ENCODE peak calls at places on chromosome 15, in nine cellular contexts. C is progenitor cell of endocrine pancreas; T is bronchial epithelial cell; Y is CD4-positive, alpha-beta T cell; S is A549; H is fibroblast of pulmonary artery; G is astrocyte of the cerebellum; E is endothelial cell; P is heart right ventricle. A is an unnamed sample.

GRCh38 chr15:24068102-24068501 is 381.0 kb upstream of the NDN start:
- DNase-seq in S (no peak), P (no peak), T (no peak), Y (no peak), C (no peak), E (no peak), G (no peak), H (no peak), A (no peak)

GRCh38 chr15:60010467-60011257 is 6.6 kb downstream of the FOXB1 start:
- DNase-seq in Y (no peak), E (no peak), P (no peak), C (no peak), S (no peak), T (no peak), G (no peak), H (no peak), A (no peak)

GRCh38 chr15:43118829-43119228 is 13.0 kb upstream of the UBR1 start:
- DNase-seq in E (no peak), T (no peak), C (no peak), H (no peak), Y (no peak), P (no peak), S (no peak), G (no peak), A (no peak)

GRCh38 chr15:64749167-64749566 is 26.2 kb downstream of the RBPMS2 start:
- DNase-seq in H (peak; percentile 25), S (no peak), P (no peak), Y (no peak), C (no peak), G (no peak), T (peak; percentile 53), E (no peak), A (no peak)

GRCh38 chr15:62691008-62691407 is 351.5 kb upstream of the TPM1 start:
- DNase-seq in C (no peak), P (no peak), S (no peak), H (peak; percentile 2), G (no peak), T (no peak), Y (no peak), E (no peak), A (no peak)

GRCh38 chr15:99454941-99455795 is 110.6 kb upstream of the MEF2A start:
- DNase-seq in P (peak; percentile 94), Y (no peak), S (peak; percentile 19), C (no peak), T (peak; percentile 94), G (peak; percentile 77), H (peak; percentile 98), E (no peak), A (peak; percentile 67)

GRCh38 chr15:35120173-35120572 is 35.1 kb upstream of the NANOGP8 start:
- DNase-seq in H (no peak), S (no peak), Y (no peak), T (no peak), C (no peak), E (no peak), G (no peak), P (no peak), A (no peak)

GRCh38 chr15:69758291-69758771 is 305.7 kb downstream of the RPLP1 start:
- DNase-seq in S (no peak), P (no peak), H (peak; percentile 56), E (no peak), C (no peak), G (peak; percentile 55), T (no peak), Y (no peak), A (no peak)

GRCh38 chr15:45869034-45869668 is 234.3 kb downstream of the SQOR start:
- DNase-seq in G (no peak), P (no peak), C (no peak), H (no peak), T (no peak), E (no peak), S (no peak), Y (no peak), A (no peak)

GRCh38 chr15:94383041-94383440 is 151.7 kb downstream of the MCTP2 start:
- DNase-seq in T (no peak), S (no peak), P (no peak), G (no peak), H (no peak), E (no peak), Y (no peak), C (no peak), A (no peak)

GRCh38 chr15:30046414-30046813 is 36.3 kb upstream of the GOLGA8J start:
- DNase-seq in H (no peak), C (no peak), Y (no peak), S (no peak), P (no peak), T (no peak), G (no peak), E (no peak), A (no peak)

GRCh38 chr15:39804026-39804425 is 21.4 kb upstream of the FSIP1 start:
- DNase-seq in Y (no peak), P (no peak), T (peak; percentile 98), E (no peak), H (peak; percentile 74), S (peak; percentile 10), C (no peak), G (no peak), A (no peak)

GRCh38 chr15:101694261-101694660 is 30.0 kb downstream of the TARS3 start:
- DNase-seq in Y (no peak), T (peak; percentile 27), E (no peak), G (no peak), H (no peak), C (no peak), S (no peak), P (no peak), A (no peak)
- TF ChIP-seq CTCF in Y (no peak), T (peak; percentile 10), E (no peak), G (no peak), H (no peak), C (no peak), S (no peak), P (no peak), A (no peak)

DNA sequence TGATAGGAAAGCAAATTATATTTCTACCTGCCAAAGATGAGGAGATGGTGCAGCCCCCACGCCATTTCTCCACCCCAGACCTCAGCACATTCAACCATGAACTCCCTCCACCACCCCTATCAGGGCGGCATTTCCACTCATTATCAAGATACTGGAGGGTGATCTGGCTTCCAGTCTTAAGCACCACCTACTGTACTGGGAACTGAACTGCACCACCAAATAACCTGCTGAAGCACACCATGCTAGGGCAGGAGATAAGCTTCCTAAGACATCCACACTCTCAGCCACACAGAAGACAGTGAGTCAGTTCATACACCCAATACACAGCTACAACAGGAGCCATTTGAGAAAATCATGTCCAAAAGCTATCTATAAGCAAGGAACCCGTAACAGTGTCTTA is 98.8 kb downstream of the FGF7 start:
- DNase-seq in S (peak; percentile 5), Y (no peak), G (no peak), P (no peak), E (no peak), T (peak; percentile 41), H (peak; percentile 36), C (no peak), A (no peak)
- TF ChIP-seq CTCF in S (no peak), Y (no peak), G (peak; percentile 10), P (no peak), E (no peak), T (peak; percentile 26), H (peak; percentile 29), C (peak; percentile 10), A (no peak)

GRCh38 chr15:90891346-90891949 is 7.1 kb downstream of the FES start:
- DNase-seq in G (no peak), Y (no peak), S (no peak), E (no peak), C (no peak), P (no peak), T (no peak), H (no peak), A (no peak)

GRCh38 chr15:90892023-90892422 is 7.7 kb downstream of the FES start:
- DNase-seq in C (no peak), P (no peak), H (no peak), Y (no peak), T (no peak), G (no peak), E (no peak), S (no peak), A (no peak)

GRCh38 chr15:90892498-90893174 is 8.3 kb downstream of the FES start:
- DNase-seq in E (no peak), S (no peak), T (no peak), Y (no peak), G (no peak), H (no peak), C (no peak), P (no peak), A (no peak)

GRCh38 chr15:90893175-90894090 is 9.1 kb downstream of the FES start:
- DNase-seq in T (no peak), C (no peak), S (peak; percentile 36), P (no peak), E (no peak), G (no peak), Y (no peak), H (no peak), A (no peak)

DNA sequence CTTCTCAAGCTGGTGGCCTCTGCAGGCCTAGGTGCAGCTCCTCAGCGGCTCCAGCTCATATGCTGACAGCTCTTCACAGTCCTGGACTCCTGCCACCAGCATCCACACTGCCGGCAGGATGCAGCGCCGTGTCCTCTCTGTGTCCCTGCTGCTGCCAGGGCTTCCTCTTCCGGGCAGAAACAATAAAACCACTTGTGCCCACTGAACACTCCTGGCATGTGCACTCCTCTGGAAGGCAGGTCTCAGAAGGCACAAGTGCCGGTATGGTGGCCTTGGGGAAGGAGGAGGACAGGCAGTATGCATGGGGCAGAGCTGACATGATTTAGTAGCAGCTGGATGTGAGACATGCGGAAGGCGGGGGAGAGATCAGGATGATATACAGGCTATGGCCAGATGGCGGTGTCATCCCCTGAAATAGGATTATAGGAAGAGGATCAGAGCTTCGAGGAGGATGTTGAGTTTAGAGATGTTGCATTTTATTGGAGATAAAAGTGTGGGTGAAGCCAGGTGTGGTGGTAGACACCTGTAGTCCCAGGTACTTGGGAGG is 7.5 kb upstream of the MAN2A2 start:
- DNase-seq in T (no peak), E (no peak), G (no peak), Y (no peak), P (no peak), C (no peak), H (peak; percentile 12), S (peak; percentile 43), A (no peak)
- TF ChIP-seq CTCF in T (no peak), E (no peak), G (peak; percentile 23), Y (no peak), P (no peak), C (no peak), H (no peak), S (no peak), A (no peak)

GRCh38 chr15:22885105-22885504 is 46.6 kb downstream of the NIPA2 start:
- DNase-seq in E (no peak), Y (no peak), H (no peak), G (no peak), C (no peak), T (no peak), P (no peak), S (no peak), A (no peak)

GRCh38 chr15:22883196-22883595 is 44.7 kb downstream of the NIPA2 start:
- DNase-seq in P (no peak), C (no peak), E (no peak), T (no peak), Y (no peak), G (no peak), S (no peak), H (no peak), A (no peak)

GRCh38 chr15:22887157-22887951 is 48.9 kb downstream of the NIPA2 start:
- DNase-seq in T (peak; percentile 21), C (no peak), E (no peak), G (no peak), S (no peak), P (peak; percentile 30), H (peak; percentile 58), Y (no peak), A (no peak)

GRCh38 chr15:22881739-22882440 is 43.4 kb downstream of the NIPA2 start:
- DNase-seq in P (no peak), Y (no peak), E (no peak), S (no peak), T (no peak), H (no peak), C (no peak), G (no peak), A (no peak)

GRCh38 chr15:22884344-22884743 is 45.9 kb downstream of the NIPA2 start:
- DNase-seq in C (no peak), E (no peak), P (no peak), H (no peak), G (no peak), S (no peak), T (no peak), Y (no peak), A (no peak)
- TF ChIP-seq CTCF in C (peak; percentile 34), E (no peak), P (peak; percentile 28), H (peak; percentile 13), G (peak; percentile 18), S (no peak), T (peak; percentile 15), Y (no peak), A (no peak)

A was measured in AG09319.